ENCODE peak calls at places on chromosomes 7 and 10, in seven cellular contexts. U is dorsolateral prefrontal cortex; P is A549; H is upper lobe of right lung; Y is brain microvascular endothelial cell; M is left ventricle myocardium inferior; Z is CD4-positive, alpha-beta T cell. D is an unnamed sample.

GRCh38 chr10:48496105-48496830 is 108.6 kb downstream of the ARHGAP22 start:
- DNase-seq in M (no peak), U (no peak), P (no peak), Y (no peak), Z (no peak), H (no peak), D (peak)

GRCh38 chr7:157700237-157701005 is 363.6 kb downstream of the DNAJB6 start:
- DNase-seq in M (no peak), H (peak), P (no peak), Y (no peak), Z (no peak), U (no peak), D (peak)

GRCh38 chr10:1379601-1380000 is 323.4 kb downstream of the WDR37 start:
- DNase-seq in P (no peak), M (no peak), H (no peak), Z (no peak), Y (no peak), U (no peak), D (no peak)

GRCh38 chr10:88239212-88239611 is 343.9 kb downstream of the RNLS start:
- DNase-seq in U (no peak), P (no peak), M (no peak), Y (no peak), H (no peak), Z (no peak), D (no peak)

GRCh38 chr10:96130326-96130758 is 245 bp downstream of the ZNF518A start:
- DNase-seq in U (peak), Y (peak), M (peak), P (peak), H (peak), Z (peak), D (no peak)

GRCh38 chr10:63273575-63273974 is 140.4 kb downstream of the NRBF2 start:
- DNase-seq in Y (no peak), P (no peak), U (no peak), H (no peak), M (no peak), Z (no peak), D (no peak)

GRCh38 chr10:28532509-28533314 is at the start of gene WAC:
- DNase-seq in Y (peak), P (peak), H (peak), M (peak), Z (peak), U (peak), D (peak)

GRCh38 chr10:52232561-52233350 is 81.3 kb upstream of the DKK1 start:
- DNase-seq in Y (peak), P (peak), U (no peak), H (no peak), M (no peak), Z (no peak), D (no peak)

GRCh38 chr10:46268076-46268881 is 18.5 kb upstream of the ANTXRL start:
- DNase-seq in H (no peak), U (no peak), Y (no peak), Z (peak), M (no peak), P (no peak), D (no peak)

GRCh38 chr10:4196948-4197390 is 412.0 kb upstream of the KLF6 start:
- DNase-seq in Y (no peak), P (no peak), H (no peak), M (no peak), Z (no peak), U (no peak), D (no peak)

GRCh38 chr7:98162758-98163157 is 48.5 kb upstream of the BHLHA15 start:
- DNase-seq in Y (no peak), U (no peak), P (no peak), M (no peak), H (no peak), Z (no peak), D (no peak)

GRCh38 chr7:100353685-100354330 is 4.1 kb upstream of the PILRB start:
- DNase-seq in U (no peak), P (no peak), M (no peak), Z (no peak), Y (no peak), H (no peak), D (no peak)

GRCh38 chr10:19663344-19663743 is 152.9 kb upstream of the PLXDC2 start:
- DNase-seq in M (no peak), H (no peak), P (no peak), U (no peak), Z (no peak), Y (no peak), D (no peak)

GRCh38 chr7:44995555-44996493 is 4.2 kb upstream of the CCM2 start:
- DNase-seq in H (no peak), Y (no peak), Z (no peak), U (no peak), P (no peak), M (no peak), D (no peak)

GRCh38 chr10:112701528-112702295 is 248.3 kb upstream of the TCF7L2 start:
- DNase-seq in P (no peak), Y (no peak), H (no peak), Z (no peak), M (no peak), U (no peak), D (no peak)

GRCh38 chr7:26547156-26547555 is 255.5 kb downstream of the SNX10 start:
- DNase-seq in P (no peak), M (no peak), Y (no peak), U (no peak), Z (no peak), H (no peak), D (no peak)

GRCh38 chr10:110725809-110726641 is 81.9 kb downstream of the RBM20 start:
- DNase-seq in Y (peak), M (no peak), Z (no peak), H (no peak), P (no peak), U (no peak), D (no peak)

GRCh38 chr7:39198556-39198955 is 220.8 kb downstream of the POU6F2 start:
- DNase-seq in M (no peak), Z (no peak), P (no peak), Y (no peak), U (no peak), H (no peak), D (no peak)

GRCh38 chr10:78713659-78714058 is 355.1 kb upstream of the ZMIZ1 start:
- DNase-seq in U (no peak), Y (no peak), Z (no peak), H (no peak), P (no peak), M (no peak), D (no peak)

GRCh38 chr10:132447446-132448247 is 50.6 kb downstream of the PWWP2B start:
- DNase-seq in Z (peak), U (no peak), P (peak), H (peak), M (no peak), Y (peak), D (no peak)

GRCh38 chr7:110762514-110762913 is 328.4 kb upstream of the LRRN3 start:
- DNase-seq in M (no peak), Z (no peak), H (no peak), U (no peak), P (no peak), Y (peak), D (no peak)

GRCh38 chr10:88886557-88886956 is 6.5 kb downstream of the STAMBPL1 start:
- DNase-seq in P (no peak), U (no peak), H (no peak), Y (no peak), Z (no peak), M (no peak), D (no peak)

GRCh38 chr7:24784292-24784691 is 27.0 kb upstream of the GSDME start:
- DNase-seq in U (no peak), H (no peak), Z (no peak), P (no peak), Y (no peak), M (no peak), D (no peak)

GRCh38 chr7:138607216-138608126 is 93.7 kb downstream of the SVOPL start:
- DNase-seq in H (no peak), Z (no peak), U (no peak), M (no peak), P (no peak), Y (no peak), D (no peak)

GRCh38 chr10:74738985-74739567 is 87.3 kb upstream of the KAT6B start:
- DNase-seq in U (no peak), P (peak), Z (no peak), M (no peak), Y (peak), H (no peak), D (no peak)

GRCh38 chr7:107070710-107071109 is 26.2 kb downstream of the PRKAR2B start:
- DNase-seq in M (no peak), P (no peak), H (no peak), Y (no peak), Z (no peak), U (no peak), D (no peak)

GRCh38 chr7:101140339-101140699 is 13.4 kb downstream of the SERPINE1 start:
- DNase-seq in Y (peak), M (no peak), H (no peak), P (no peak), Z (no peak), U (no peak), D (no peak)

GRCh38 chr10:6201511-6201975 is 1.2 kb upstream of the PFKFB3 start:
- DNase-seq in H (peak), M (peak), Z (peak), P (peak), Y (no peak), U (peak), D (peak)

GRCh38 chr7:148379693-148380092 is 210.9 kb upstream of the C7orf33 start:
- DNase-seq in Y (no peak), U (no peak), M (no peak), P (no peak), Z (no peak), H (no peak), D (no peak)

GRCh38 chr7:54841772-54842707 is 83.0 kb upstream of the SEC61G start:
- DNase-seq in Y (peak), U (no peak), P (peak), H (no peak), M (peak), Z (no peak), D (peak)

GRCh38 chr7:4840097-4840501 is 21.7 kb downstream of the PAPOLB start:
- DNase-seq in Y (no peak), Z (no peak), U (no peak), P (no peak), M (no peak), H (peak), D (no peak)

GRCh38 chr10:131574707-131575430 is 263.3 kb upstream of the TCERG1L start:
- DNase-seq in Y (no peak), P (no peak), H (no peak), U (no peak), Z (no peak), M (no peak), D (no peak)

GRCh38 chr10:93542358-93542791 is 24.1 kb upstream of the FFAR4 start:
- DNase-seq in M (peak), U (no peak), Z (no peak), H (no peak), Y (no peak), P (peak), D (no peak)

GRCh38 chr10:92756233-92757065 is 66.7 kb downstream of the HHEX start:
- DNase-seq in P (peak), M (no peak), U (no peak), Z (no peak), H (no peak), Y (no peak), D (no peak)

GRCh38 chr10:10848488-10849111 is 169.1 kb upstream of the CELF2 start:
- DNase-seq in P (no peak), H (no peak), Y (no peak), M (no peak), U (no peak), Z (no peak), D (no peak)

DNA sequence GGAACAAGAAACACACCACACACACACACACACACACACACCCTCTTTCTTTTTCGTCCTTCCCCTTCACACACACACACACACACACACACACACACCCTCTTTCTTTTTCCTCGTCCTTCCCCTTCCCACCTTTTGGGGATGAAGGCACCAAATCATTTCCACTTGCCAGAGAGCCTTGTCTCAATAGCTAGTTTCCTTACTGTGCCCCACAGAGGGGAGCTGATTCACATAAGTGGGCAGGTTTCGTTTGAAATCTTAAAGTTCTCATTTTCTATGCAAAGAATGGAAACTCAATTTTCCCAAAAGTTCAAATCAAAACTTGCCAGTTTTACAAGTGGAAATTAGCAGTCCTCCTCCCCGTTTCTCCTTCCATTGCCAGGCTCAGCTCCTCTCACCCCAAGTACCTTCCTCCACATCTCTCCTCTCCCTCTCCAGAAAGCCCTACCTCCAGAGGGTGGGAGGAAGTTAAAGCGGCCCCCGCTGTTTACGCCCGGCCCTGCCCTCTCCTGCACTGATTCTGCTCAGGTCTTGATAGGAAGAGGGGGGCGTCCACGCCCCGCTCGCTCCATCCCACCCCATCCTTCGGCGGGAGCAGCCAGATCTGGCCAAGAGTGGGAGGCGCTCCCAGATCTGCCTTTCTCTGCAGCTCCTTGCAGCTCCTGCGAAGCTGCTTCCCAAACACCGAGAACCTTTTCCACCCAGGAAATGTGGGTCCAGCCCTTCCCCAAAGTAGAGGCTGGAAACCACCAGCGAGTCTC is 1.3 kb downstream of the CTTNBP2 start:
- DNase-seq in Z (no peak), U (peak), M (peak), H (no peak), P (no peak), Y (peak), D (no peak)
- H3K27ac ChIP-seq in Z (no peak), U (peak), M (peak), H (no peak), P (no peak), Y (no peak), D (no peak)

DNA sequence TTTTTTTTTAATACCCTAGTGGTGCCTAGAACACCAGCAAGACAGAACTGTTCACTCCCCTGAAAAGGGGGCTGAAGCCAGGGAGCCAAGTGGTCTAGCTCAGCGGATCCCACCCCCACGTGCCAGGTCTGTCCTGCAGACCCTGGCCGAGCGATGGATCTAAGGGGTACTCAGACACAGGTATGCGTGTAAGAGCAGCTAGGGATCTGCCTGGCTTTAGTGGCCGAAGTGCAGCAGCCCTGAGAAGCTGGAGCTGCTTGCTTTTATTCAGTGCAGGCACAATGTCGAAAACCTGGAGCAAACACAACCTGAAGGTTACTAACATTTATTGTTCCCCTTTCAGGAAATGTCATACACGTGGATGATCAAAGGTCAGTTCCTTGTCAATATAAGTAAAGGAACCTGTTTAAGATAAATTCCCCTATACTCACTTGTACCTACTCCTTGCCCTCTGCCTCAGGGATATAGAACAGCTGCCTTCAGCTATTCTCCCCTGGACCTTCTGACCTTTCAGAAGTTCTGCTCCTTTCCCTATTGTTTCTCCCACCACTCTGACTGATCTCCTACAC is 3.3 kb upstream of the SAMD9 start:
- DNase-seq in M (no peak), P (no peak), Y (no peak), H (no peak), Z (no peak), U (no peak), D (no peak)
- H3K27ac ChIP-seq in M (no peak), P (no peak), Y (no peak), H (no peak), Z (no peak), U (no peak), D (no peak)

GRCh38 chr10:44978570-44979280 is at the start of gene DEPP1:
- DNase-seq in U (peak), P (peak), H (peak), Y (peak), M (peak), Z (peak), D (peak)
- H3K27ac ChIP-seq in U (peak), P (peak), H (peak), Y (peak), M (peak), Z (no peak), D (peak)

GRCh38 chr10:73251683-73252444 is 580 bp downstream of the MRPS16 start:
- DNase-seq in P (peak), H (no peak), Z (no peak), Y (no peak), M (no peak), U (no peak), D (no peak)
- H3K27ac ChIP-seq in P (peak), H (peak), Z (peak), Y (peak), M (peak), U (peak), D (peak)

GRCh38 chr10:103181244-103181643 is 11.8 kb downstream of the NT5C2 start:
- DNase-seq in P (no peak), U (no peak), Y (no peak), M (no peak), H (no peak), Z (no peak), D (no peak)

GRCh38 chr10:103180491-103180890 is 12.6 kb downstream of the NT5C2 start:
- DNase-seq in P (no peak), H (no peak), Y (no peak), Z (no peak), U (no peak), M (no peak), D (no peak)

GRCh38 chr10:103188853-103189252 is 4.2 kb downstream of the NT5C2 start:
- DNase-seq in Y (no peak), Z (no peak), M (no peak), U (no peak), H (no peak), P (no peak), D (no peak)

GRCh38 chr10:103186128-103186527 is 6.9 kb downstream of the NT5C2 start:
- DNase-seq in U (no peak), Z (no peak), Y (no peak), H (no peak), M (no peak), P (no peak), D (no peak)

DNA sequence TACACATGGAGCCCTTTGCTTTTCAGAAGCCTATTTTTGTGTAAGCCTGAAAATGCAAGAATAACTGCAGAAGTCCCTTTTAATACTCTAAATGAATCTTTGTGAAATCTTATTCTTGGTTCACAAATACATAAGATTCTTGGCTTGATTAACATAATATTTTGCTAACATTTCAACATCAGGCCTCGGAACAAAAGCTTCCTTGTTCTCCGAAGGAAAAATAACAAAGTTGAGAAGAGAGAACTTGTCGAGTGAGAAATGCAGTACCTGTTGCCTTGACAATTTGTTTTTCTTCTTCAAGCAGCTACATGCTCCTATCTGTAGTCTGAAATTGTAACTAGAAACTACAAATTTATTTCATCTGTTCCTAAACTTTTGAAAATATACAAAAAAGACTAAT is 8.5 kb downstream of the NT5C2 start:
- DNase-seq in H (no peak), M (no peak), Z (no peak), Y (no peak), U (no peak), P (no peak), D (no peak)
- H3K27ac ChIP-seq in H (peak), M (peak), Z (no peak), Y (no peak), U (peak), P (peak), D (peak)

DNA sequence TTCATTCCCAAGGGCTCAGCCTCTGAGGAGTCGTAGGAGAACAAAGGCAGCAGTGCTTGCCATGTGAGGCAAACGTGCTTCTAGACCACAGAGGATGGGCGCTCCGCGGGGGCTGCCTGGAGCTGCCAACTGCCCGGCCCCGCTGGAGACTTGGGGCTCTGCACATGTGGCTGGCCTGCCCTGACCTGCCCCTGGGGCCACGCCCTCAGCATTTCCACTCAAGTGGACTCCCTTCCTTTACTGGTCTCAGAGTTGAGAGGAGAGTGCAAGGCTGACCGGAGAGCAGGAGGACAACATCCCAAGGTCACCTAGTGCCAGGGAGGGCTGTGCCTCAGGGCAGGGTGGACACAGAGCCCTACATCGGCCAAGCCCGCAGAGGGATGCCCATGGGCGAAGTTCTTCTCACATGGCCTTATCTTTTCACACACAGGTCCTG is 222.3 kb upstream of the ZNF32 start:
- DNase-seq in H (peak), M (peak), Z (no peak), U (no peak), P (no peak), Y (no peak), D (no peak)
- H3K27ac ChIP-seq in H (no peak), M (peak), Z (no peak), U (no peak), P (no peak), Y (no peak), D (no peak)

GRCh38 chr7:135812151-135812550 is 63.5 kb upstream of the FAM180A start:
- DNase-seq in U (no peak), P (no peak), H (no peak), Y (no peak), Z (no peak), M (no peak), D (no peak)

GRCh38 chr7:135808206-135808605 is 59.6 kb upstream of the FAM180A start:
- DNase-seq in P (no peak), M (no peak), Z (no peak), U (no peak), Y (no peak), H (no peak), D (no peak)

GRCh38 chr7:135811513-135811912 is 62.9 kb upstream of the FAM180A start:
- DNase-seq in Z (no peak), H (no peak), M (no peak), U (no peak), Y (no peak), P (no peak), D (no peak)
- H3K27ac ChIP-seq in Z (no peak), H (no peak), M (no peak), U (no peak), Y (no peak), P (no peak), D (no peak)

GRCh38 chr10:29598861-29599311 is 35.9 kb downstream of the SVIL start:
- DNase-seq in U (no peak), H (no peak), Z (no peak), Y (peak), P (no peak), M (no peak), D (no peak)
- H3K27ac ChIP-seq in U (no peak), H (peak), Z (no peak), Y (peak), P (no peak), M (peak), D (no peak)

D was measured in SJSA1.